ENCODE peak calls at places on chromosomes 13 and 19, in five cellular contexts. B is stomach, X is mucosa of descending colon, D is neural crest cell, M is GM23338. R is an unnamed sample.

GRCh38 chr13:74258951-74259350 is 124.7 kb upstream of the KLF12 start:
- DNase-seq in M (no peak), D (no peak), B (no peak), X (no peak), R (no peak)

GRCh38 chr13:63110431-63110830 is 1694.8 kb upstream of the PCDH20 start:
- DNase-seq in X (no peak), M (no peak), D (no peak), B (no peak), R (no peak)

GRCh38 chr19:45876411-45877197 is 9.3 kb downstream of the IRF2BP1 start:
- DNase-seq in B (peak), D (no peak), X (peak), M (peak), R (peak)

GRCh38 chr19:55809381-55810058 is 22.3 kb downstream of the NLRP11 start:
- DNase-seq in M (peak), B (peak), X (peak), D (no peak), R (no peak)

GRCh38 chr19:18373892-18374629 is 11.9 kb upstream of the GDF15 start:
- DNase-seq in M (peak), X (peak), D (peak), B (peak), R (no peak)

GRCh38 chr19:3365447-3366103 is 808 bp upstream of the NFIC start:
- DNase-seq in M (no peak), D (no peak), X (peak), B (peak), R (no peak)

GRCh38 chr13:58985845-58986244 is 1177.9 kb downstream of the DIAPH3 start:
- DNase-seq in M (no peak), B (no peak), X (no peak), D (no peak), R (no peak)

GRCh38 chr13:110062077-110062776 is 244.7 kb downstream of the COL4A1 start:
- DNase-seq in M (no peak), X (no peak), D (no peak), B (no peak), R (no peak)

GRCh38 chr19:10543420-10544241 is at the start of gene ATG4D:
- DNase-seq in X (peak), D (peak), M (peak), B (peak), R (peak)

GRCh38 chr13:92175330-92175729 is 776.9 kb downstream of the GPC5 start:
- DNase-seq in M (peak), X (peak), B (no peak), D (peak), R (no peak)

GRCh38 chr13:94967183-94968039 is 255.1 kb upstream of the SOX21 start:
- DNase-seq in M (peak), X (no peak), D (peak), B (peak), R (peak)

GRCh38 chr19:52138614-52139290 is 986 bp downstream of the ZNF616 start:
- DNase-seq in B (no peak), D (peak), M (peak), X (peak), R (no peak)

GRCh38 chr19:28023064-28023463 is 1189.9 kb downstream of the UQCRFS1 start:
- DNase-seq in X (no peak), M (no peak), B (no peak), D (no peak), R (no peak)

GRCh38 chr19:32673573-32673972 is 1.4 kb downstream of the ANKRD27 start:
- DNase-seq in D (no peak), X (no peak), B (no peak), M (no peak), R (no peak)

GRCh38 chr13:26878465-26878864 is 117.9 kb upstream of the GPR12 start:
- DNase-seq in X (no peak), B (no peak), D (no peak), M (no peak), R (no peak)

GRCh38 chr13:21537105-21537504 is 66.9 kb downstream of the MICU2 start:
- DNase-seq in X (no peak), M (no peak), D (no peak), B (no peak), R (no peak)

GRCh38 chr13:77112961-77113360 is 86.0 kb upstream of the FBXL3 start:
- DNase-seq in X (no peak), D (no peak), M (no peak), B (no peak), R (no peak)

GRCh38 chr19:41753159-41753558 is 2.2 kb upstream of the CEACAM6 start:
- DNase-seq in D (peak), X (peak), M (peak), B (peak), R (no peak)

GRCh38 chr19:38049105-38049649 is 142.2 kb downstream of the SIPA1L3 start:
- DNase-seq in B (peak), X (peak), D (no peak), M (no peak), R (no peak)

GRCh38 chr19:1177322-1178114 is 3.5 kb upstream of the SBNO2 start:
- DNase-seq in M (no peak), X (no peak), D (no peak), B (no peak), R (no peak)

GRCh38 chr19:40467007-40467565 is 285 bp downstream of the SPTBN4 start:
- DNase-seq in X (no peak), B (no peak), D (no peak), M (peak), R (no peak)

GRCh38 chr19:703651-704446 is 4.9 kb upstream of the PALM start:
- DNase-seq in D (peak), M (peak), X (peak), B (peak), R (no peak)

GRCh38 chr13:73683746-73684145 is 450.5 kb downstream of the KLF12 start:
- DNase-seq in M (no peak), X (no peak), B (no peak), D (no peak), R (no peak)

GRCh38 chr13:112877976-112878955 is 90.7 kb upstream of the MCF2L start:
- DNase-seq in M (no peak), B (no peak), X (no peak), D (no peak), R (no peak)

GRCh38 chr19:38670921-38671398 is 23.5 kb downstream of the ACTN4 start:
- DNase-seq in B (no peak), D (no peak), X (no peak), M (no peak), R (no peak)

GRCh38 chr19:19123386-19123785 is 14.9 kb downstream of the TMEM161A start:
- DNase-seq in B (no peak), M (no peak), D (no peak), X (no peak), R (no peak)

GRCh38 chr19:10431943-10432735 is 11.8 kb downstream of the PDE4A start:
- DNase-seq in X (peak), M (peak), D (no peak), B (peak), R (no peak)

GRCh38 chr19:14472202-14472961 is 2.8 kb downstream of the PTGER1 start:
- DNase-seq in D (peak), B (peak), M (peak), X (peak), R (peak)

GRCh38 chr19:8335343-8336071 is 7.6 kb downstream of the KANK3 start:
- DNase-seq in X (no peak), D (no peak), M (peak), B (no peak), R (no peak)

GRCh38 chr19:45815501-45816216 is 551 bp upstream of the RSPH6A start:
- DNase-seq in M (peak), D (peak), B (no peak), X (no peak), R (no peak)

GRCh38 chr19:52896431-52897148 is 845 bp downstream of the ZNF320 start:
- DNase-seq in B (peak), M (peak), X (peak), D (peak), R (no peak)

GRCh38 chr19:18020212-18021067 is 12.5 kb downstream of the ARRDC2 start:
- DNase-seq in M (no peak), B (peak), D (no peak), X (peak), R (no peak)

GRCh38 chr19:54137913-54138776 is 583 bp downstream of the CNOT3 start:
- DNase-seq in D (no peak), M (peak), X (no peak), B (no peak), R (no peak)

GRCh38 chr19:24054044-24054935 is 32.7 kb upstream of the ZNF254 start:
- DNase-seq in B (no peak), M (no peak), X (no peak), D (no peak), R (no peak)

GRCh38 chr13:107284168-107284567 is 716.2 kb upstream of the ARGLU1 start:
- DNase-seq in X (no peak), D (no peak), B (no peak), M (no peak), R (no peak)

GRCh38 chr19:4256563-4256962 is 9.7 kb downstream of the YJU2 start:
- DNase-seq in M (peak), X (no peak), B (no peak), D (no peak), R (no peak)

GRCh38 chr13:100707818-100708740 is 33.5 kb upstream of the TMTC4 start:
- DNase-seq in B (no peak), M (no peak), D (no peak), X (no peak), R (no peak)

GRCh38 chr19:34549833-34550232 is 68.3 kb downstream of the WTIP start:
- DNase-seq in M (no peak), D (no peak), B (no peak), X (no peak), R (no peak)

GRCh38 chr19:3765121-3765520 is 2.6 kb downstream of the MRPL54 start:
- DNase-seq in B (no peak), M (no peak), X (no peak), D (no peak), R (no peak)

DNA sequence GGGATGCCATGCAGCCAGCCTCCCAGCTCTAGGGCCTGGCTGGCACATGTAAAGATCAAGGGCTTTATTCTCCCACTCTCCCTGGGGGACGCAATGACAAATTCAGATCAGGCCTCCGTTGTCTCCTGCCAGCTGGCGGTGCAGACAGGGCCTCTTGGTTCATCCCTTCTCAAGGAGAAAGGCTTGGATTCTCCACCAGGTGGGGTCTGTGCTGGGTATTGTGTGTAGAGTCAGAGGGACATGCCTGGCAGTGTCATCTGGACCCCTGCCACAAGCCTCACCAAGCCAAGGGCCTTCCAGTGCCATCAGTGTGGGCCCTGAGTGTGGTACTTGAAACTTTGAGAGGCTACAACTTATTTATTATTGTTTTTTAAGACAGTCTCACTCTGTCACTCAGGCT is 8.4 kb upstream of the PTPRS start:
- DNase-seq in X (no peak), B (no peak), M (peak), D (no peak), R (no peak)
- TF ChIP-seq CTCF in X (no peak), B (no peak), M (peak), D (peak), R (peak)

GRCh38 chr19:49862411-49863253 is 4.7 kb downstream of the PNKP start:
- DNase-seq in M (peak), X (no peak), B (no peak), D (no peak), R (no peak)
- TF ChIP-seq CTCF in M (peak), X (no peak), B (no peak), D (peak), R (peak)

GRCh38 chr13:111175948-111176347 is 60.8 kb downstream of the ARHGEF7 start:
- DNase-seq in X (no peak), M (no peak), B (no peak), D (no peak), R (no peak)
- TF ChIP-seq CTCF in X (no peak), M (no peak), B (no peak), D (no peak), R (no peak)

DNA sequence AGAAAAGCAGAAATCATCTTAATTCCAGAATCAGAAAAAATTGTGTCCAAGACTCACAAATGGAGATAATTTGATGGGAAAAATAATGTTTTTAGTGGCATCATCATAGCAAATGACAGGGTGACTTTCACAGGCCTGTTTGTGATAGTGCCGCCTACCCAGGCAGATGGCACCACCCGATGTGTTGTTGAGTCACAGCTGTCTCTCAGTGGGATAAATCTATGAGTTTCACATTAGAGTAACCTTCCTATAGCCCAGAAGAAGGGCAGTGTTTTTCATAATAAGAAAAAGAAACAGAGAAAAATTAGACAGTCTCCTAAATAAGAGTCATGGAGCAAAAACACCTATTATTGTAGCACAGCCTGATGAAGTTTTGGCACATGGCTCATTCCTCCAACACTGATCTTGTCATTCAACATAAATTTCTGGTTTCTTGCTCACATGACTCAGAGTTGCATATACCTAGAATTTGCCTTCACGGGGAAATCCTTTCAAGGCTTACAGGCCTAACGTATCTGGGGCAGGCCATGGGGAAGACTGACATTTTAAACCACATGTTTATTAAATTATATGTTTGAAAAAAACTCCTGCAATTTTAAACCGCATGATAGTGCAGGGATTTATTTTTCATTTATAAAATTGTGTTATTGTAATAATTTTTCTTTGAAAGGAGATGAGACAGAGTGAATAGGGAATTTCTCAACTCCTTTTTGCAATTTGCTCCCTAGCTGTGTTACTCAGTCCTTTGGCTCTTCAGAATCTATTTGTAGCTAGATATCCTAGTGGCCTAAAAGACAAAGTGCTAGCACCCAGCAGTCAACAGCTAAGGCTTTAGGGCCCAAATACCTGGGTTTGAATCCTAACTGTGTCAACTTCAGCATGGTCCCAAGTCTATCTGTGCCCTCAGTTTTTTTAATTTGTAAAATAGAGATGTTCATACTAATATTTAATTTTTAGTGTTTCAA is 393.7 kb downstream of the NDFIP2 start:
- DNase-seq in M (peak), D (no peak), B (no peak), X (no peak), R (no peak)
- TF ChIP-seq CTCF in M (no peak), D (no peak), B (no peak), X (no peak), R (no peak)

R was measured in type B pancreatic cell.